ENCODE peak calls at places on chromosomes 11 and 22, in six cellular contexts. N, Z, I, A, O and G are unnamed samples.

GRCh38 chr22:27809226-27809625 is 7.7 kb upstream of the MN1 start:
- DNase-seq in N (no peak), I (no peak), Z (no peak), A (no peak), O (peak), G (no peak)

GRCh38 chr11:122186439-122187080 is 70.5 kb upstream of the BLID start:
- DNase-seq in A (peak), N (no peak), I (no peak), Z (no peak), O (no peak), G (no peak)

GRCh38 chr11:74417860-74418508 is 19.8 kb upstream of the PGM2L1 start:
- DNase-seq in I (no peak), Z (no peak), N (no peak), A (peak), O (no peak), G (no peak)

GRCh38 chr11:113904379-113905101 is at the start of gene HTR3B:
- DNase-seq in I (no peak), Z (no peak), O (peak), A (no peak), N (no peak), G (no peak)

GRCh38 chr22:40428796-40429195 is 58.4 kb downstream of the SGSM3 start:
- DNase-seq in N (no peak), Z (peak), O (no peak), A (no peak), I (no peak), G (no peak)

GRCh38 chr22:36244522-36245391 is 5.4 kb upstream of the APOL2 start:
- DNase-seq in Z (no peak), I (no peak), A (no peak), O (peak), N (no peak), G (no peak)

GRCh38 chr22:41366323-41367014 is 15.3 kb upstream of the TEF start:
- DNase-seq in N (no peak), A (no peak), Z (no peak), I (no peak), O (no peak), G (no peak)

GRCh38 chr11:13068211-13068610 is 59.1 kb downstream of the RASSF10 start:
- DNase-seq in O (no peak), I (no peak), A (no peak), N (no peak), Z (no peak), G (no peak)

GRCh38 chr11:126214446-126215240 is 3.1 kb downstream of the FAM118B start:
- DNase-seq in O (no peak), Z (no peak), A (no peak), N (no peak), I (no peak), G (peak)

GRCh38 chr11:123065634-123066033 is 3.7 kb upstream of the HSPA8 start:
- DNase-seq in N (no peak), A (peak), I (no peak), O (no peak), Z (peak), G (no peak)

GRCh38 chr11:88569342-88569741 is 231.8 kb upstream of the CTSC start:
- DNase-seq in O (no peak), I (no peak), N (no peak), A (no peak), Z (no peak), G (no peak)

GRCh38 chr11:47977651-47978050 is 2.7 kb upstream of the PTPRJ start:
- DNase-seq in Z (no peak), N (no peak), A (no peak), I (no peak), O (no peak), G (no peak)

GRCh38 chr11:2522636-2523255 is 77.9 kb downstream of the KCNQ1 start:
- DNase-seq in A (no peak), I (no peak), O (no peak), Z (peak), N (peak), G (no peak)

GRCh38 chr11:64619811-64620285 is 28.8 kb downstream of the SLC22A12 start:
- DNase-seq in O (peak), Z (no peak), N (no peak), A (peak), I (peak), G (peak)

GRCh38 chr11:126533560-126533959 is 178.1 kb downstream of the ST3GAL4 start:
- DNase-seq in A (no peak), I (no peak), N (no peak), O (no peak), Z (no peak), G (no peak)

GRCh38 chr22:25174888-25175411 is 24.7 kb upstream of the CRYBB3 start:
- DNase-seq in Z (no peak), A (no peak), N (no peak), O (no peak), I (no peak), G (no peak)

GRCh38 chr22:36405221-36405631 is 17.5 kb upstream of the MYH9 start:
- DNase-seq in N (no peak), I (no peak), A (no peak), Z (no peak), O (no peak), G (no peak)